ENCODE peak calls at places on chromosomes 2 and 18, in six cellular contexts. Q is endodermal cell, M is astrocyte of the spinal cord, R is body of pancreas, B is fibroblast of the aortic adventitia, A is upper lobe of right lung. G is an unnamed sample.

GRCh38 chr18:12946549-12947354 is 1.1 kb upstream of the SEH1L start:
- DNase-seq in Q (peak; percentile 80), M (peak; percentile 70), R (peak; percentile 46), B (peak; percentile 99), A (no peak), G (peak; percentile 88)

GRCh38 chr2:177868792-177869191 is 203.8 kb downstream of the PDE11A start:
- DNase-seq in Q (no peak), M (no peak), R (no peak), B (no peak), A (no peak), G (no peak)

GRCh38 chr2:157046396-157046795 is 211.1 kb upstream of the GALNT5 start:
- DNase-seq in Q (no peak), M (no peak), R (no peak), B (no peak), A (no peak), G (no peak)

GRCh38 chr2:218367415-218368149 is 10.9 kb downstream of the CATIP start:
- DNase-seq in Q (peak; percentile 94), M (peak; percentile 53), R (peak; percentile 89), B (peak; percentile 37), A (peak; percentile 98), G (peak; percentile 33)

GRCh38 chr2:88254437-88255081 is 84.4 kb downstream of the THNSL2 start:
- DNase-seq in Q (peak; percentile 70), M (no peak), R (no peak), B (no peak), A (no peak), G (no peak)

GRCh38 chr2:179263460-179264237 is 983 bp downstream of the SESTD1 start:
- DNase-seq in Q (peak; percentile 64), M (peak; percentile 57), R (peak; percentile 55), B (peak; percentile 73), A (peak; percentile 78), G (no peak)

GRCh38 chr2:37819228-37819627 is 105.9 kb upstream of the RMDN2 start:
- DNase-seq in Q (no peak), M (peak; percentile 88), R (no peak), B (peak; percentile 76), A (no peak), G (peak; percentile 93)

GRCh38 chr2:218093879-218094278 is 24.8 kb downstream of the RUFY4 start:
- DNase-seq in Q (no peak), M (no peak), R (no peak), B (no peak), A (no peak), G (no peak)

GRCh38 chr18:78809845-78810244 is 169.8 kb upstream of the SALL3 start:
- DNase-seq in Q (no peak), M (no peak), R (no peak), B (no peak), A (no peak), G (no peak)

GRCh38 chr18:37289423-37289822 is 276.2 kb downstream of the CELF4 start:
- DNase-seq in Q (no peak), M (no peak), R (no peak), B (no peak), A (no peak), G (no peak)

GRCh38 chr2:115162454-115163293 is 720.2 kb downstream of the DPP10 start:
- DNase-seq in Q (peak; percentile 70), M (no peak), R (peak; percentile 14), B (no peak), A (peak; percentile 58), G (no peak)

GRCh38 chr2:111668741-111669140 is 215.3 kb downstream of the ANAPC1 start:
- DNase-seq in Q (peak; percentile 7), M (no peak), R (no peak), B (no peak), A (no peak), G (no peak)

GRCh38 chr18:4405965-4406364 is 49.1 kb downstream of the DLGAP1 start:
- DNase-seq in Q (peak; percentile 47), M (no peak), R (no peak), B (no peak), A (no peak), G (no peak)

GRCh38 chr18:74311000-74311399 is 4.6 kb upstream of the C18orf63 start:
- DNase-seq in Q (no peak), M (no peak), R (no peak), B (no peak), A (no peak), G (no peak)

GRCh38 chr18:74314759-74315463 is 728 bp upstream of the C18orf63 start:
- DNase-seq in Q (no peak), M (no peak), R (no peak), B (no peak), A (no peak), G (no peak)

GRCh38 chr18:74315464-74316256 is at the start of gene C18orf63:
- DNase-seq in Q (no peak), M (no peak), R (no peak), B (no peak), A (no peak), G (no peak)

GRCh38 chr18:74310411-74310810 is 5.2 kb upstream of the C18orf63 start:
- DNase-seq in Q (no peak), M (peak; percentile 32), R (no peak), B (peak; percentile 57), A (no peak), G (no peak)
- H3K4me3 ChIP-seq in Q (no peak overlapping the region), M (no peak overlapping the region), R (no peak overlapping the region), B (no peak overlapping the region), A (no peak overlapping the region), G (no peak overlapping the region)

DNA sequence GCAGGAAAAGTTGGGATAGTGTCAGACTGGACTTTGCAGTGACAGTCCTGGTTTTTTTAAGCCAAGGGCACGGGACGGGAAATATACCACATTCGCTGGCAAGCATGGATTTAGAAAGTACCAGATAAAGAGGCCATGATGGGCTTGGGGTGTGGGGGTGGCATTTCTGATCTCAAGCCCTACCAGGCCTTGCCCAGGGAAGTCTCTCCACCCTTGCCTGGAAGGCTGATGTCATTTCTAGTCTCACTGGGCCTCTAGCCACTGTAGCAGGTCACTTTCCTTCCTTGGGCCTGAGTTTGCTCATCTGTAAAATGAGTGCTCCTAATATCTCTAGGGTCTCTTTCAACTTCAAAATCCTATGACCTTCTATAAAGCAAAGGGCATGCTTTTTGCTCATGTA is 1.8 kb downstream of the ZBTB7C start:
- DNase-seq in Q (no peak), M (no peak), R (no peak), B (no peak), A (no peak), G (no peak)
- H3K4me3 ChIP-seq in Q (no peak overlapping the region), M (no peak overlapping the region), R (no peak overlapping the region), B (no peak overlapping the region), A (peak overlapping the region; percentile 75), G (no peak overlapping the region)

DNA sequence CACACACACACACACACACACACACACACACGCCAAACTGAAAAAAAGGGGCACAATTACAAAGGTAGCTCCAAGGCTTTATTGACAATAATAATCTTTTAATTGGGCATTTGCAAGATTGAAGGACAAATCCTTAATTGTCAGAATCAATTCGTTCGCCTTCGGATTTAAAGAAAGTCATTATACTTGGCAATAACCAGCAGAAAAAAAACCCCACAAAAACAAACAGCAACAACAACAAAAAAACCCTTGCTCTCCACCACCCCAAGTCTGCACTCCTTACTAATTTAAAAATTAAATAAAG is 1.8 kb upstream of the HOXD8 start:
- DNase-seq in Q (no peak), M (no peak), R (no peak), B (no peak), A (no peak), G (no peak)
- H3K4me3 ChIP-seq in Q (no peak overlapping the region), M (no peak overlapping the region), R (no peak overlapping the region), B (no peak overlapping the region), A (no peak overlapping the region), G (no peak overlapping the region)

DNA sequence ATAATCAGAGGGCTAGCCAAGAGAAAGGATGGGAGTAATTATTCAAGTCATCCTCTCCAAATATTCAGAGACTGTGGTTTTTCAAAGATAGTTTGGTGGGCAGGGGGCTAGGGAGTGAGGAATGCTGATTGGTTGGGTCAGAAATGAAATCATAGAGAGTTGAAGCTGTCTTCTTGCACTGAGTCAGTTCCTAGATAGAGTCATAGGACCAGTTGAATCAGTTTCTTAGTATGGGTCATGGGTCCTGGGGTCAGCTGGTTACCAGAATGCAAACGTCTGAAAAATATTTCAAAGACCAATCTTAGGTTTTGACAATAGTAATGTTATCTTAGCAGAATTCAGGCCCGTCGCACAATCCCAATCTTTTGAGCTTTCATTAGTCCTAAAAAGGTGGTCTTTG is 171.4 kb upstream of the SPATS2L start:
- DNase-seq in Q (no peak), M (no peak), R (no peak), B (no peak), A (no peak), G (no peak)
- H3K4me3 ChIP-seq in Q (no peak overlapping the region), M (no peak overlapping the region), R (no peak overlapping the region), B (no peak overlapping the region), A (no peak overlapping the region), G (no peak overlapping the region)

GRCh38 chr2:66553370-66553769 is 118.4 kb downstream of the MEIS1 start:
- DNase-seq in Q (no peak), M (no peak), R (peak; percentile 78), B (no peak), A (peak; percentile 69), G (no peak)

GRCh38 chr2:66559672-66560071 is 124.7 kb downstream of the MEIS1 start:
- DNase-seq in Q (no peak), M (no peak), R (no peak), B (no peak), A (no peak), G (no peak)

GRCh38 chr2:66550826-66551225 is 115.9 kb downstream of the MEIS1 start:
- DNase-seq in Q (no peak), M (no peak), R (no peak), B (no peak), A (no peak), G (no peak)

GRCh38 chr2:66555076-66555475 is 120.2 kb downstream of the MEIS1 start:
- DNase-seq in Q (no peak), M (no peak), R (no peak), B (peak; percentile 60), A (no peak), G (no peak)

GRCh38 chr2:66555511-66556324 is 120.8 kb downstream of the MEIS1 start:
- DNase-seq in Q (no peak), M (no peak), R (no peak), B (peak; percentile 45), A (no peak), G (no peak)
- H3K4me3 ChIP-seq in Q (no peak overlapping the region), M (no peak overlapping the region), R (no peak overlapping the region), B (no peak overlapping the region), A (peak overlapping the region; percentile 17), G (no peak overlapping the region)

GRCh38 chr2:203867561-203868200 is at the start of gene CTLA4:
- DNase-seq in Q (no peak), M (no peak), R (no peak), B (no peak), A (no peak), G (no peak)
- H3K4me3 ChIP-seq in Q (no peak within 1 kb of the TSS), M (no peak within 1 kb of the TSS), R (no peak within 1 kb of the TSS), B (no peak within 1 kb of the TSS), A (peak within 1 kb of the TSS; percentile 18), G (no peak within 1 kb of the TSS)

DNA sequence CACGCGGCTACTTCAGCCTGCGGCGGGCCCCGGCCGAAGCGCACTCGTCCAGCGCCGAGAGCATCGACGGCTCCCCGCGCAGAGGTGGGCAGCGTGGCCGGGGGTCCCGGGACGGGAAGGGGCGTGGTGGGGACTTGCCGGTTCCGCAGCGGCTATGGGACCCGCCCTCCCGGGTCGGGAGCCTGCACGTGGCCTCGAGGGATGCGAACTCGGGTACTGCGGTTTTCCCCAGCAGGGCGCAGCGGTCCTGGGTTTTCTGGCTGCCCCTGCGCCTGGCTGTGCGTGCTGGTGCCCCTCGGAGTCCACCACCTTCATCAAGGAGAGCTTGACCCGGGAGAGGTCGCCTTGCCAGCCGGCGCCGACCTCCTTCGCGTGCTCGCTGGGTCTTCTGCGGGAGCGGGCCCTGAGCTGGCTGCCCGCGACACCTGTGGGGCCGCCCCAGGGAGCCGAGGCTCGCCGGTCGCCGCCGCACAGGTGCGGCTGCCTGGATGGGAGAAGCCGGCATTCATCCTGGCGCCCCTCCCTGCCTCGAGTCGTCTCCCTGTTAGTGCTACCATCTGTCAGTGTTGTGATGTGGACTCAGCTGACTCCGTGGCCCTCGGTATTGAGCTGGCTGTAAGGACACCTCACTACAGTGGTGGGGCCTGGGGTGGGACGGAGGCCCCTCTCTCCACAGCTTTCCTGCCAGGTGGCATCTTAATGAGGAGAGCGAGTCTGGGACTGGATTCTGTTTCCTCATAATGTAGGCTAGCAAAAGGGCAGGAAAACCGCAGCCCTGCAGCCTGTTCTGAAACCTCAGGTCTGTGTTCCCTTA is 177.3 kb downstream of the AGAP1 start:
- DNase-seq in Q (peak; percentile 64), M (no peak), R (no peak), B (no peak), A (no peak), G (no peak)
- H3K4me3 ChIP-seq in Q (peak overlapping the region; percentile 60), M (no peak overlapping the region), R (no peak overlapping the region), B (peak overlapping the region; percentile 62), A (peak overlapping the region; percentile 10), G (peak overlapping the region; percentile 37)

G was measured in HFF-Myc.